ENCODE peak calls at places on chromosomes 3 and 15, in nine cellular contexts. V is tibial nerve; H is pancreas; R is H9; B is sigmoid colon; E is ovary; U is AG04450; K is HCT116; O is CD4-positive, alpha-beta T cell. S is an unnamed sample.

GRCh38 chr3:194756460-194757355 is 71.0 kb downstream of the FAM43A start:
- DNase-seq in V (no peak), K (no peak), R (no peak), U (no peak), E (no peak), H (no peak), B (peak), O (no peak), S (no peak)

GRCh38 chr3:10284496-10284895 is 8.3 kb downstream of the GHRL start:
- DNase-seq in O (peak), V (no peak), K (no peak), U (no peak), E (no peak), B (no peak), R (no peak), H (no peak), S (no peak)

GRCh38 chr3:49712631-49713317 is 6.7 kb downstream of the AMIGO3 start:
- DNase-seq in K (no peak), E (no peak), B (peak), O (no peak), R (no peak), U (no peak), H (no peak), V (no peak), S (no peak)

GRCh38 chr3:73513260-73513659 is 111.5 kb downstream of the PDZRN3 start:
- DNase-seq in B (no peak), R (no peak), H (peak), U (no peak), K (no peak), O (no peak), E (no peak), V (no peak), S (no peak)

GRCh38 chr15:57245130-57245529 is 131.2 kb upstream of the CGNL1 start:
- DNase-seq in K (no peak), E (no peak), O (no peak), B (no peak), V (no peak), H (no peak), R (no peak), U (no peak), S (no peak)

GRCh38 chr3:103609472-103609871 is 1174.7 kb downstream of the ZPLD1 start:
- DNase-seq in V (no peak), K (no peak), H (no peak), U (no peak), R (no peak), B (no peak), E (no peak), O (no peak), S (no peak)

GRCh38 chr3:149971403-149972075 is 844 bp upstream of the PFN2 start:
- DNase-seq in V (peak), H (peak), O (peak), U (no peak), K (peak), R (peak), E (peak), B (peak), S (no peak)

GRCh38 chr3:194657439-194657838 is 14.6 kb downstream of the LSG1 start:
- DNase-seq in O (no peak), R (no peak), E (no peak), H (no peak), U (no peak), V (no peak), B (no peak), K (no peak), S (no peak)

GRCh38 chr3:28349397-28350000 is 875 bp upstream of the AZI2 start:
- DNase-seq in E (no peak), R (no peak), V (peak), H (no peak), U (no peak), K (peak), B (no peak), O (no peak), S (no peak)

GRCh38 chr3:23760871-23761373 is 44.8 kb upstream of the UBE2E1 start:
- DNase-seq in H (no peak), V (no peak), K (no peak), O (no peak), U (no peak), E (no peak), B (no peak), R (peak), S (no peak)

GRCh38 chr3:8741581-8742355 is 8.2 kb downstream of the CAV3 start:
- DNase-seq in H (no peak), B (no peak), U (peak), K (peak), O (no peak), E (peak), R (peak), V (no peak), S (peak)

GRCh38 chr3:187016639-187017345 is 86.5 kb downstream of the ST6GAL1 start:
- DNase-seq in E (no peak), K (no peak), H (no peak), V (no peak), R (no peak), O (no peak), U (no peak), B (no peak), S (no peak)

GRCh38 chr15:62444104-62445027 is 279.3 kb upstream of the C2CD4B start:
- DNase-seq in B (peak), R (no peak), U (peak), E (no peak), K (peak), V (no peak), O (no peak), H (no peak), S (peak)

GRCh38 chr15:27796405-27797085 is 302.6 kb downstream of the OCA2 start:
- DNase-seq in O (no peak), H (no peak), R (no peak), K (no peak), U (no peak), V (no peak), E (no peak), B (no peak), S (no peak)

GRCh38 chr3:59862686-59863085 is 812.9 kb upstream of the CFAP20DC start:
- DNase-seq in B (no peak), R (no peak), U (no peak), K (no peak), H (no peak), V (no peak), O (no peak), E (no peak), S (no peak)

GRCh38 chr3:126370606-126371005 is 13.4 kb upstream of the KLF15 start:
- DNase-seq in V (no peak), K (no peak), R (no peak), O (no peak), U (no peak), H (no peak), E (no peak), B (peak), S (no peak)

GRCh38 chr3:171064461-171064860 is 37.9 kb upstream of the SLC2A2 start:
- DNase-seq in V (no peak), O (no peak), B (no peak), E (no peak), H (no peak), K (no peak), U (no peak), R (no peak), S (no peak)

GRCh38 chr3:178056868-178057267 is 479.4 kb upstream of the KCNMB2 start:
- DNase-seq in O (no peak), U (no peak), H (no peak), E (no peak), B (no peak), R (no peak), K (no peak), V (no peak), S (no peak)

DNA sequence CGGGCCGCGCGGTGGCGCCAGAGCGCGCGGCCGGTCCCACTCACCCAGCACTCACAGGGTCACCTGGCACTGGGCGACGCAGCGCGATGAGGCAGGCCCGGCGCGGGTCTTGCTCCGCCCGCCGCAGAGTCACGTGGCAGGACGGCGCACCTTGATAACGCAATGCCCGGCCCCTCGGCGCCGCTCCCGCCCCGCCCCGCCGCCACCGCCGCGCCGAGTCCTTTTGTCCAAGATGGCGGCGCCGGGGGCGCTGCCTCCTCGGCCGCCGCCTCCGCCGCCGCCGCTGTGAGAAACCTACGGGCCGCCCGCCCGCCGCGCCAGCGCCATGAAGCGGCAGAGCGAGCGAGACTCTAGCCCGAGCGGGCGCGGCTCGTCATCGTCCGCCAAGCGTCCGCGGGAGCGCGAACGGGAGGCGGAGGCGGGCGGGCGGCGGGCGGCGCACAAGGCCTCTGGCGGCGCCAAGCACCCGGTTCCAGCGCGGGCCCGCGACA is at the start of gene RBM15B:
- DNase-seq in K (peak), U (peak), O (peak), V (peak), R (peak), B (peak), H (peak), E (peak), S (peak)
- TF ChIP-seq CTCF in K (peak), U (no peak), O (peak), V (peak), R (peak), B (no peak), H (no peak), E (peak), S (no peak)

GRCh38 chr3:84974347-84974746 is 15.6 kb downstream of the CADM2 start:
- DNase-seq in B (no peak), O (no peak), U (no peak), R (no peak), V (no peak), K (no peak), E (no peak), H (no peak), S (no peak)
- TF ChIP-seq CTCF in B (no peak), O (no peak), U (no peak), R (peak), V (no peak), K (no peak), E (no peak), H (no peak), S (no peak)

DNA sequence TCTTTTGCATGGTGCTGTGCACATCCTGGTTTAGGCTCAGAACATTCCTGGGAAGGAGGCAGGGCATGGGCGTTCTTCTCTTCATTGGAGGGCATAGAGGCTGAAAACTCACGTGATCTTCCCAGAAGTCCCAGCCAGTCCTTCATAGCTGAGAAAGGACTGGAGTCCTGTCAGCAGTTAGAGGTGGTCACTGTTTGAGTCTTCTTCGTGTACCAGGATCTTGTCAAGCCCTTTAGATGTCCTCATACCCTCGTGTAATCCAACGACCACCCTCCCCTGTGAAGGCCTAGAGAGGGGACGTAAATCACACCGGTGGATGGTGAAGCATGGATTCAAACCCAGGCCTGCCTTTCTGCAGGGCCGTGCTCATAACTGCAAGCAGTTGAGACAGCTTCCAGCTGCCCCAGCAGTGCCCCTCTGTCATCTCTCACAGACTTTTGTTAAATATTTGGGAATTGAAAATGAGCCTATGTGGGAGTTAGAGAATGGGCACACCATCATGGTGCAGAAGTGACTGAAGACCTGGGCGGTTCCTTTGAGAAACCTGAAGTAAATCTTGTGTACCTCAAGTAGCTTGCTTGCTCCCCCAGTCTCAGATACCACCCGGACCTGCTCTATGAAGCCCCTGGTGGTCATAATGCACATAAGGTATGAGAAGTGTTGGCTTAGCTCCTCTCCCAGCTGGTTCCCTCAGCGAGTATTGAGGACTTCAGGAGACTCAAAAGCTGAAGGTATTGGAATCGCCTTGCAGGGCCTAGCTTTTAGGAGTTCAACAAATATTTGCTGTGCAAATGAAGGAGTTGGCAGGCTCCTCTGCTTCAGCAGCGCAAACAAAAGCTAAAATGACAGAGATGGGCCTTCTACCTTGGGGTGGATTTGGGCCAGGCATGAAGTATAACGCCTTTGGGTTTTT is 1.4 kb downstream of the CMTM8 start:
- DNase-seq in O (peak), R (peak), B (no peak), V (no peak), E (no peak), K (peak), U (no peak), H (peak), S (no peak)
- TF ChIP-seq CTCF in O (peak), R (peak), B (peak), V (no peak), E (no peak), K (peak), U (peak), H (no peak), S (peak)

DNA sequence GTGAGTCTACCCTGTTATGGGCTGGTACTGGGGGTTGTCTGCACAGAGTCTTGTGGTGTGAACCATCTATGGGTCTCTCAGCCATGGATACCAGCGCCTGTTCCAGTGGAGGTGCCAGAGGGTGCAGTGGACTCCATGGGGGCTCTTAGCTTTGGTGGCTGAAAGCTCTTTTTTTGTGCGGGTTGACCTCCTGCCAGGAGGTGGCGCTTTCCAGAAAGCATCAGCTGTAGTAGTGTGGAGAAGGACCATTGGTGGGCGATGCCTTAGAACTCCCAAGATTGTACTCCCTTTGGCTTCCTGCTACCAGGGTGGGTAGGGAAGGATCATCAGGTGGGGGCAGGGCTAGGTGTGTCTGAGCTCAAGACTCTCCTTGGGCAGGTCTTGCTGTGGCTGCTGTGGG is 602.6 kb downstream of the RSL24D1 start:
- DNase-seq in R (no peak), E (no peak), U (no peak), B (no peak), V (no peak), O (no peak), K (no peak), H (no peak), S (no peak)
- TF ChIP-seq CTCF in R (peak), E (no peak), U (no peak), B (no peak), V (no peak), O (no peak), K (no peak), H (no peak), S (no peak)

S was measured in AG09319.